ENCODE peak calls at places on chromosomes 6 and 20, in nine cellular contexts. One of them, this sample, is unnamed.

GRCh38 chr6:16337280-16337975 is 99.0 kb downstream of the GMPR start:
- DNase-seq in NCI-H2081: no peak
- DNase-seq in nephron progenitor cell: no peak
- DNase-seq in bronchial epithelial cell: no peak
- DNase-seq in HT-29: no peak
- DNase-seq in fibroblast of the conjunctiva: peak
- DNase-seq in GM13976: no peak
- DNase-seq in dermis blood vessel endothelial cell: peak
- DNase-seq in ACHN: no peak
- DNase-seq in this sample: no peak

GRCh38 chr20:4165984-4166725 is 150.8 kb upstream of the RNF24 start:
- DNase-seq in nephron progenitor cell: no peak
- DNase-seq in GM13976: no peak
- DNase-seq in NCI-H2081: no peak
- DNase-seq in ACHN: no peak
- DNase-seq in bronchial epithelial cell: no peak
- DNase-seq in fibroblast of the conjunctiva: no peak
- DNase-seq in dermis blood vessel endothelial cell: no peak
- DNase-seq in HT-29: no peak
- DNase-seq in this sample: no peak

GRCh38 chr20:43736588-43737091 is 9.8 kb upstream of the GTSF1L start:
- DNase-seq in NCI-H2081: no peak
- DNase-seq in bronchial epithelial cell: no peak
- DNase-seq in fibroblast of the conjunctiva: no peak
- DNase-seq in nephron progenitor cell: no peak
- DNase-seq in ACHN: no peak
- DNase-seq in GM13976: peak
- DNase-seq in HT-29: peak
- DNase-seq in dermis blood vessel endothelial cell: no peak
- DNase-seq in this sample: peak

GRCh38 chr20:17228624-17229061 is 1.8 kb downstream of the PCSK2 start:
- DNase-seq in dermis blood vessel endothelial cell: no peak
- DNase-seq in bronchial epithelial cell: no peak
- DNase-seq in ACHN: no peak
- DNase-seq in nephron progenitor cell: peak
- DNase-seq in NCI-H2081: peak
- DNase-seq in GM13976: no peak
- DNase-seq in HT-29: peak
- DNase-seq in fibroblast of the conjunctiva: no peak
- DNase-seq in this sample: no peak

GRCh38 chr6:1916334-1916985 is 306.7 kb downstream of the FOXC1 start:
- DNase-seq in NCI-H2081: no peak
- DNase-seq in GM13976: no peak
- DNase-seq in nephron progenitor cell: no peak
- DNase-seq in fibroblast of the conjunctiva: no peak
- DNase-seq in dermis blood vessel endothelial cell: peak
- DNase-seq in HT-29: peak
- DNase-seq in ACHN: no peak
- DNase-seq in bronchial epithelial cell: peak
- DNase-seq in this sample: no peak

GRCh38 chr6:5270093-5270680 is 8.9 kb downstream of the FARS2 start:
- DNase-seq in nephron progenitor cell: no peak
- DNase-seq in ACHN: no peak
- DNase-seq in fibroblast of the conjunctiva: no peak
- DNase-seq in GM13976: no peak
- DNase-seq in HT-29: no peak
- DNase-seq in bronchial epithelial cell: no peak
- DNase-seq in dermis blood vessel endothelial cell: no peak
- DNase-seq in NCI-H2081: no peak
- DNase-seq in this sample: no peak

GRCh38 chr6:35218021-35218420 is 4.3 kb downstream of the SCUBE3 start:
- DNase-seq in GM13976: no peak
- DNase-seq in bronchial epithelial cell: peak
- DNase-seq in NCI-H2081: no peak
- DNase-seq in ACHN: no peak
- DNase-seq in HT-29: no peak
- DNase-seq in nephron progenitor cell: no peak
- DNase-seq in dermis blood vessel endothelial cell: peak
- DNase-seq in fibroblast of the conjunctiva: no peak
- DNase-seq in this sample: no peak

GRCh38 chr20:19327401-19327800 is 115.0 kb downstream of the SLC24A3 start:
- DNase-seq in GM13976: no peak
- DNase-seq in fibroblast of the conjunctiva: no peak
- DNase-seq in HT-29: no peak
- DNase-seq in ACHN: no peak
- DNase-seq in nephron progenitor cell: no peak
- DNase-seq in NCI-H2081: no peak
- DNase-seq in dermis blood vessel endothelial cell: no peak
- DNase-seq in bronchial epithelial cell: no peak
- DNase-seq in this sample: no peak

GRCh38 chr20:46293084-46293483 is 15.2 kb downstream of the CDH22 start:
- DNase-seq in bronchial epithelial cell: peak
- DNase-seq in dermis blood vessel endothelial cell: peak
- DNase-seq in HT-29: peak
- DNase-seq in ACHN: peak
- DNase-seq in fibroblast of the conjunctiva: no peak
- DNase-seq in NCI-H2081: no peak
- DNase-seq in GM13976: no peak
- DNase-seq in nephron progenitor cell: peak
- DNase-seq in this sample: no peak

GRCh38 chr6:55925292-55925691 is 49.9 kb upstream of the BMP5 start:
- DNase-seq in NCI-H2081: no peak
- DNase-seq in fibroblast of the conjunctiva: peak
- DNase-seq in nephron progenitor cell: no peak
- DNase-seq in dermis blood vessel endothelial cell: peak
- DNase-seq in GM13976: no peak
- DNase-seq in bronchial epithelial cell: peak
- DNase-seq in HT-29: no peak
- DNase-seq in ACHN: peak
- DNase-seq in this sample: no peak

GRCh38 chr6:99607416-99608036 is 893 bp downstream of the PRDM13 start:
- DNase-seq in nephron progenitor cell: peak
- DNase-seq in bronchial epithelial cell: no peak
- DNase-seq in NCI-H2081: no peak
- DNase-seq in HT-29: no peak
- DNase-seq in fibroblast of the conjunctiva: no peak
- DNase-seq in dermis blood vessel endothelial cell: no peak
- DNase-seq in ACHN: no peak
- DNase-seq in GM13976: no peak
- DNase-seq in this sample: no peak

GRCh38 chr20:24465730-24466129 is 3.7 kb upstream of the SYNDIG1 start:
- DNase-seq in dermis blood vessel endothelial cell: no peak
- DNase-seq in fibroblast of the conjunctiva: no peak
- DNase-seq in nephron progenitor cell: no peak
- DNase-seq in NCI-H2081: no peak
- DNase-seq in HT-29: no peak
- DNase-seq in bronchial epithelial cell: no peak
- DNase-seq in GM13976: no peak
- DNase-seq in ACHN: no peak
- DNase-seq in this sample: no peak

GRCh38 chr6:169326067-169326799 is 72.6 kb upstream of the THBS2 start:
- DNase-seq in bronchial epithelial cell: peak
- DNase-seq in GM13976: no peak
- DNase-seq in HT-29: peak
- DNase-seq in NCI-H2081: peak
- DNase-seq in ACHN: peak
- DNase-seq in dermis blood vessel endothelial cell: no peak
- DNase-seq in fibroblast of the conjunctiva: no peak
- DNase-seq in nephron progenitor cell: no peak
- DNase-seq in this sample: no peak

GRCh38 chr20:32674362-32674789 is 635 bp upstream of the C20orf203 start:
- DNase-seq in GM13976: peak
- DNase-seq in HT-29: peak
- DNase-seq in fibroblast of the conjunctiva: peak
- DNase-seq in ACHN: peak
- DNase-seq in NCI-H2081: peak
- DNase-seq in dermis blood vessel endothelial cell: peak
- DNase-seq in nephron progenitor cell: peak
- DNase-seq in bronchial epithelial cell: peak
- DNase-seq in this sample: peak

GRCh38 chr20:57482796-57483195 is 42.1 kb downstream of the CTCFL start:
- DNase-seq in HT-29: no peak
- DNase-seq in fibroblast of the conjunctiva: no peak
- DNase-seq in bronchial epithelial cell: no peak
- DNase-seq in GM13976: no peak
- DNase-seq in ACHN: no peak
- DNase-seq in nephron progenitor cell: no peak
- DNase-seq in dermis blood vessel endothelial cell: no peak
- DNase-seq in NCI-H2081: no peak
- DNase-seq in this sample: no peak

GRCh38 chr20:17621229-17621968 is 51.5 kb downstream of the DSTN start:
- DNase-seq in GM13976: peak
- DNase-seq in fibroblast of the conjunctiva: no peak
- DNase-seq in NCI-H2081: no peak
- DNase-seq in HT-29: no peak
- DNase-seq in bronchial epithelial cell: no peak
- DNase-seq in nephron progenitor cell: no peak
- DNase-seq in ACHN: no peak
- DNase-seq in dermis blood vessel endothelial cell: no peak
- DNase-seq in this sample: no peak

GRCh38 chr6:36769676-36770499 is 69.4 kb downstream of the CPNE5 start:
- DNase-seq in fibroblast of the conjunctiva: no peak
- DNase-seq in NCI-H2081: peak
- DNase-seq in HT-29: no peak
- DNase-seq in dermis blood vessel endothelial cell: peak
- DNase-seq in bronchial epithelial cell: peak
- DNase-seq in GM13976: no peak
- DNase-seq in nephron progenitor cell: no peak
- DNase-seq in ACHN: peak
- DNase-seq in this sample: no peak

GRCh38 chr6:38157905-38158304 is 338.4 kb downstream of the ZFAND3 start:
- DNase-seq in ACHN: no peak
- DNase-seq in HT-29: no peak
- DNase-seq in bronchial epithelial cell: no peak
- DNase-seq in nephron progenitor cell: no peak
- DNase-seq in dermis blood vessel endothelial cell: no peak
- DNase-seq in NCI-H2081: no peak
- DNase-seq in fibroblast of the conjunctiva: no peak
- DNase-seq in GM13976: no peak
- DNase-seq in this sample: no peak

GRCh38 chr6:67683960-67684359 is 951.1 kb upstream of the ADGRB3 start:
- DNase-seq in GM13976: no peak
- DNase-seq in fibroblast of the conjunctiva: peak
- DNase-seq in nephron progenitor cell: no peak
- DNase-seq in dermis blood vessel endothelial cell: peak
- DNase-seq in bronchial epithelial cell: peak
- DNase-seq in NCI-H2081: no peak
- DNase-seq in HT-29: no peak
- DNase-seq in ACHN: peak
- DNase-seq in this sample: no peak

GRCh38 chr6:146887447-146888077 is 288.8 kb downstream of the ADGB start:
- DNase-seq in nephron progenitor cell: no peak
- DNase-seq in bronchial epithelial cell: no peak
- DNase-seq in ACHN: no peak
- DNase-seq in GM13976: no peak
- DNase-seq in NCI-H2081: no peak
- DNase-seq in fibroblast of the conjunctiva: no peak
- DNase-seq in dermis blood vessel endothelial cell: no peak
- DNase-seq in HT-29: no peak
- DNase-seq in this sample: no peak

GRCh38 chr6:27558028-27558724 is 85.3 kb upstream of the ZNF184 start:
- DNase-seq in dermis blood vessel endothelial cell: no peak
- DNase-seq in fibroblast of the conjunctiva: no peak
- DNase-seq in nephron progenitor cell: no peak
- DNase-seq in ACHN: no peak
- DNase-seq in NCI-H2081: no peak
- DNase-seq in bronchial epithelial cell: no peak
- DNase-seq in HT-29: no peak
- DNase-seq in GM13976: no peak
- DNase-seq in this sample: no peak

GRCh38 chr6:154127638-154128037 is 88.6 kb downstream of the OPRM1 start:
- DNase-seq in bronchial epithelial cell: no peak
- DNase-seq in ACHN: no peak
- DNase-seq in fibroblast of the conjunctiva: no peak
- DNase-seq in dermis blood vessel endothelial cell: peak
- DNase-seq in GM13976: no peak
- DNase-seq in HT-29: no peak
- DNase-seq in nephron progenitor cell: no peak
- DNase-seq in NCI-H2081: peak
- DNase-seq in this sample: no peak

GRCh38 chr6:163427498-163428254 is 13.2 kb downstream of the QKI start:
- DNase-seq in fibroblast of the conjunctiva: peak
- DNase-seq in nephron progenitor cell: no peak
- DNase-seq in ACHN: peak
- DNase-seq in dermis blood vessel endothelial cell: peak
- DNase-seq in NCI-H2081: peak
- DNase-seq in GM13976: no peak
- DNase-seq in HT-29: peak
- DNase-seq in bronchial epithelial cell: peak
- DNase-seq in this sample: no peak

GRCh38 chr20:38260378-38261053 is at the start of gene KIAA1755:
- DNase-seq in NCI-H2081: no peak
- DNase-seq in fibroblast of the conjunctiva: no peak
- DNase-seq in HT-29: no peak
- DNase-seq in dermis blood vessel endothelial cell: no peak
- DNase-seq in ACHN: no peak
- DNase-seq in bronchial epithelial cell: no peak
- DNase-seq in GM13976: no peak
- DNase-seq in nephron progenitor cell: peak
- DNase-seq in this sample: no peak

GRCh38 chr6:2875840-2876207 is 27.3 kb downstream of the SERPINB9 start:
- DNase-seq in bronchial epithelial cell: no peak
- DNase-seq in fibroblast of the conjunctiva: no peak
- DNase-seq in GM13976: peak
- DNase-seq in ACHN: no peak
- DNase-seq in nephron progenitor cell: peak
- DNase-seq in dermis blood vessel endothelial cell: peak
- DNase-seq in NCI-H2081: no peak
- DNase-seq in HT-29: peak
- DNase-seq in this sample: peak

GRCh38 chr6:71194730-71195129 is 93.9 kb upstream of the OGFRL1 start:
- DNase-seq in fibroblast of the conjunctiva: peak
- DNase-seq in ACHN: peak
- DNase-seq in bronchial epithelial cell: peak
- DNase-seq in dermis blood vessel endothelial cell: no peak
- DNase-seq in NCI-H2081: no peak
- DNase-seq in HT-29: no peak
- DNase-seq in nephron progenitor cell: no peak
- DNase-seq in GM13976: no peak
- DNase-seq in this sample: no peak

GRCh38 chr6:85186546-85187170 is 263.2 kb upstream of the NT5E start:
- DNase-seq in HT-29: peak
- DNase-seq in fibroblast of the conjunctiva: no peak
- DNase-seq in GM13976: no peak
- DNase-seq in nephron progenitor cell: no peak
- DNase-seq in bronchial epithelial cell: peak
- DNase-seq in dermis blood vessel endothelial cell: no peak
- DNase-seq in ACHN: no peak
- DNase-seq in NCI-H2081: no peak
- DNase-seq in this sample: no peak

GRCh38 chr6:13014551-13015378 is 298.2 kb downstream of the PHACTR1 start:
- DNase-seq in GM13976: no peak
- DNase-seq in NCI-H2081: no peak
- DNase-seq in HT-29: no peak
- DNase-seq in dermis blood vessel endothelial cell: no peak
- DNase-seq in ACHN: no peak
- DNase-seq in fibroblast of the conjunctiva: no peak
- DNase-seq in nephron progenitor cell: peak
- DNase-seq in bronchial epithelial cell: no peak
- DNase-seq in this sample: no peak

GRCh38 chr6:140230282-140230681 is 855.8 kb upstream of the CITED2 start:
- DNase-seq in nephron progenitor cell: no peak
- DNase-seq in GM13976: no peak
- DNase-seq in NCI-H2081: no peak
- DNase-seq in HT-29: peak
- DNase-seq in ACHN: no peak
- DNase-seq in fibroblast of the conjunctiva: no peak
- DNase-seq in dermis blood vessel endothelial cell: no peak
- DNase-seq in bronchial epithelial cell: no peak
- DNase-seq in this sample: no peak

GRCh38 chr20:47747663-47748031 is 37.6 kb downstream of the SULF2 start:
- DNase-seq in NCI-H2081: no peak
- DNase-seq in GM13976: no peak
- DNase-seq in nephron progenitor cell: no peak
- DNase-seq in HT-29: no peak
- DNase-seq in dermis blood vessel endothelial cell: no peak
- DNase-seq in fibroblast of the conjunctiva: no peak
- DNase-seq in ACHN: no peak
- DNase-seq in bronchial epithelial cell: no peak
- DNase-seq in this sample: no peak

GRCh38 chr20:23142162-23143050 is 56.3 kb upstream of the CD93 start:
- DNase-seq in GM13976: peak
- DNase-seq in bronchial epithelial cell: peak
- DNase-seq in NCI-H2081: no peak
- DNase-seq in nephron progenitor cell: no peak
- DNase-seq in HT-29: no peak
- DNase-seq in dermis blood vessel endothelial cell: peak
- DNase-seq in fibroblast of the conjunctiva: no peak
- DNase-seq in ACHN: no peak
- DNase-seq in this sample: peak

This sample was measured in GM10248.